ENCODE peak calls at places on chromosomes 3 and 15, in four cellular contexts. F, H, X and Y are unnamed samples.

GRCh38 chr3:42749753-42750231 is 23.3 kb downstream of the CCDC13 start:
- DNase-seq in F (no peak), H (no peak), X (no peak), Y (peak)

GRCh38 chr3:69710153-69710977 is 28.9 kb upstream of the MITF start:
- DNase-seq in F (no peak), H (no peak), X (peak), Y (no peak)

GRCh38 chr3:103950676-103951075 is 1416.0 kb upstream of the ALCAM start:
- DNase-seq in F (no peak), H (no peak), X (no peak), Y (no peak)

GRCh38 chr3:108804437-108804836 is 18.1 kb upstream of the TRAT1 start:
- DNase-seq in F (no peak), H (no peak), X (no peak), Y (no peak)

GRCh38 chr3:171803044-171803443 is 7.2 kb downstream of the PLD1 start:
- DNase-seq in F (no peak), H (no peak), X (no peak), Y (no peak)

GRCh38 chr3:10495003-10495402 is 10.4 kb downstream of the ATP2B2 start:
- DNase-seq in F (no peak), H (peak), X (peak), Y (no peak)

GRCh38 chr15:58448331-58448730 is 16.5 kb downstream of the LIPC start:
- DNase-seq in F (no peak), H (no peak), X (no peak), Y (no peak)

GRCh38 chr15:86275361-86275760 is 195.7 kb downstream of the AGBL1 start:
- DNase-seq in F (no peak), H (no peak), X (no peak), Y (no peak)

GRCh38 chr3:178385280-178385952 is 150.8 kb upstream of the KCNMB2 start:
- DNase-seq in F (no peak), H (no peak), X (peak), Y (peak)

GRCh38 chr3:64685800-64686445 is 1.9 kb downstream of the ADAMTS9 start:
- DNase-seq in F (peak), H (peak), X (peak), Y (no peak)

GRCh38 chr15:79494963-79495362 is 62.8 kb downstream of the MINAR1 start:
- DNase-seq in F (no peak), H (no peak), X (no peak), Y (no peak)

GRCh38 chr3:52218953-52219650 is 6.3 kb downstream of the TLR9 start:
- DNase-seq in F (peak), H (peak), X (no peak), Y (no peak)

GRCh38 chr3:123489400-123490004 is 40.6 kb upstream of the ADCY5 start:
- DNase-seq in F (peak), H (peak), X (peak), Y (peak)

GRCh38 chr3:31466016-31466415 is 66.7 kb upstream of the STT3B start:
- DNase-seq in F (no peak), H (no peak), X (peak), Y (no peak)

GRCh38 chr15:57607570-57608000 is 15.9 kb downstream of the MYZAP start:
- DNase-seq in F (peak), H (no peak), X (peak), Y (no peak)

GRCh38 chr3:9690451-9691450 is 12.9 kb upstream of the CPNE9 start:
- DNase-seq in F (no peak), H (no peak), X (peak), Y (peak)

GRCh38 chr15:48682949-48683651 is 37.6 kb upstream of the FBN1 start:
- DNase-seq in F (no peak), H (peak), X (peak), Y (no peak)

GRCh38 chr15:49863431-49864205 is 242.8 kb downstream of the DTWD1 start:
- DNase-seq in F (no peak), H (no peak), X (no peak), Y (no peak)

GRCh38 chr3:354433-354832 is 157.9 kb downstream of the CHL1 start:
- DNase-seq in F (no peak), H (no peak), X (peak), Y (peak)

GRCh38 chr3:107627962-107628542 is 105.3 kb downstream of the BBX start:
- DNase-seq in F (no peak), H (no peak), X (no peak), Y (no peak)

GRCh38 chr3:79032686-79033318 is 735.0 kb downstream of the ROBO1 start:
- DNase-seq in F (no peak), H (no peak), X (peak), Y (peak)

GRCh38 chr15:64013179-64014043 is 32.9 kb downstream of the DAPK2 start:
- DNase-seq in F (no peak), H (no peak), X (no peak), Y (no peak)

GRCh38 chr3:156356537-156357363 is 198.2 kb downstream of the SSR3 start:
- DNase-seq in F (no peak), H (no peak), X (no peak), Y (no peak)

GRCh38 chr3:481680-482079 is 285.1 kb downstream of the CHL1 start:
- DNase-seq in F (no peak), H (no peak), X (no peak), Y (peak)

GRCh38 chr15:39286706-39287105 is 294.2 kb upstream of the THBS1 start:
- DNase-seq in F (no peak), H (no peak), X (no peak), Y (no peak)

GRCh38 chr3:171240504-171240835 is 213.9 kb upstream of the SLC2A2 start:
- DNase-seq in F (no peak), H (no peak), X (no peak), Y (no peak)

GRCh38 chr3:8324727-8325126 is 176.9 kb upstream of the LMCD1 start:
- DNase-seq in F (no peak), H (no peak), X (peak), Y (peak)

GRCh38 chr3:159480046-159480445 is 508.6 kb upstream of the IL12A start:
- DNase-seq in F (no peak), H (no peak), X (no peak), Y (no peak)

GRCh38 chr15:39230205-39230916 is 350.5 kb upstream of the THBS1 start:
- DNase-seq in F (no peak), H (no peak), X (peak), Y (no peak)

GRCh38 chr3:176953106-176954080 is 243.9 kb downstream of the TBL1XR1 start:
- DNase-seq in F (no peak), H (peak), X (peak), Y (no peak)

GRCh38 chr15:26453914-26454313 is 319.0 kb downstream of the GABRB3 start:
- DNase-seq in F (no peak), H (no peak), X (no peak), Y (no peak)

GRCh38 chr3:51538115-51538458 is 432 bp upstream of the RAD54L2 start:
- DNase-seq in F (no peak), H (no peak), X (no peak), Y (peak)

GRCh38 chr3:52171577-52172261 is 17.5 kb upstream of the POC1A start:
- DNase-seq in F (no peak), H (no peak), X (peak), Y (no peak)

GRCh38 chr3:141402476-141403171 is 34.3 kb downstream of the ZBTB38 start:
- DNase-seq in F (peak), H (peak), X (peak), Y (peak)

GRCh38 chr3:100257601-100258000 is 3.2 kb upstream of the TBC1D23 start:
- DNase-seq in F (no peak), H (no peak), X (no peak), Y (no peak)

GRCh38 chr3:73784647-73785420 is 160.1 kb upstream of the PDZRN3 start:
- DNase-seq in F (no peak), H (no peak), X (no peak), Y (no peak)

GRCh38 chr15:55250392-55250791 is 39.2 kb downstream of the RAB27A start:
- DNase-seq in F (no peak), H (no peak), X (no peak), Y (no peak)

GRCh38 chr3:139199421-139200010 is 144.3 kb upstream of the MRPS22 start:
- DNase-seq in F (no peak), H (no peak), X (no peak), Y (peak)

GRCh38 chr3:193665370-193665989 is 72.5 kb downstream of the OPA1 start:
- DNase-seq in F (no peak), H (no peak), X (no peak), Y (peak)
- TF ChIP-seq CTCF in F (peak), H (peak), X (peak), Y (no peak)

DNA sequence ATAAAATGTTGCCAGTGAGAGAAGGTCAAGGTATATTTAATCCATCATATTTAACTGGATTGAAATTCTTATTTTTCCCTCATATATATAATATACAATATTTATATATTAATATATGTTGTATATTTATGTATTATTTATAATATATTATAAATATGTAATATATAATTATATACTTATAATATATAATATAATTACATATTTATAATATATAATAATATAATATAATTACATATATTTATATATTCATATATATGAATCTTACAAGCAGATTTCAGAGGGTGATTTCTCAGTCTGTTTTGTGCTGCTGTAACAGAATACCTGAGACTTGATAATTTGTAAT is 52.7 kb upstream of the TLE3 start:
- DNase-seq in F (no peak), H (no peak), X (no peak), Y (no peak)
- TF ChIP-seq CTCF in F (no peak), H (no peak), X (no peak), Y (no peak)

GRCh38 chr15:66007663-66008262 is 138.5 kb downstream of the RAB11A start:
- DNase-seq in F (no peak), H (no peak), X (no peak), Y (peak)
- TF ChIP-seq CTCF in F (no peak), H (no peak), X (no peak), Y (peak)

DNA sequence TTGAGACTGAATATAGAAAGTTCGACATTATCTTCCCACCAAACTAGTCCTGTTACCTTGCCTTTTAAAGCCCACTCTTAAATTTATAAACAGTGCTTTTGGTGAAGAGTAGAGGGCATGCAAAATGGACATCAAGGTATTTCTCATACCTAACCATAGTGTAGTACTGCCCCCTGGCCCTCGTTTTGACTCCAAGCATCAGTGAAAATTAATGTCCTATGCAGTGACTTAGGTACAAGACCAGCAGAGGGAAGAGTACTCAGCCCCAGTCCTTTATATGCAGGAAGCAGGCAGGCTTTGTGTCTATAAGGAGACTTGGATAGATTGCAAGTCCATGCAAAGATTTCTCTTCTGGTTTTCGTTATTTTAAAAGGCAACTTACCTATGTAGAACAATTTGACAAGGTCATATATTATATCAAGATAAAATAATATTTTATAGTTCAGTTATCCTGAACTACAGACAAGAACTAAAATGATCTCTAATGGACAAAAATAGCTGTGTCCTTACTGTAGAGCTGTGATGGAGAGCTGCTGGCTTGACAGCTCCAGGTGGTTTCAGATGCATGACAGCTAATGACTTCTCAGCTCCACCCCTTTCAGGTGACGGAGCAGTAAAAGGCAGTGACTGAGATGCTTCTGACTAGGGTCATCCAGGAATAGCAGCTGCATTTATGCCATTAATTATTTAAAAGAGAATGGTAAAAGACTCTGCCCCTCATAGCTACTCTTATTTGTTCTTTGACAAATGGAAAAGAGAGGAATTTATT is 646.1 kb downstream of the SQOR start:
- DNase-seq in F (no peak), H (no peak), X (no peak), Y (no peak)
- TF ChIP-seq CTCF in F (no peak), H (peak), X (no peak), Y (no peak)

GRCh38 chr3:39288300-39288808 is 8.5 kb upstream of the CX3CR1 start:
- DNase-seq in F (peak), H (peak), X (peak), Y (peak)
- TF ChIP-seq CTCF in F (peak), H (peak), X (peak), Y (peak)

DNA sequence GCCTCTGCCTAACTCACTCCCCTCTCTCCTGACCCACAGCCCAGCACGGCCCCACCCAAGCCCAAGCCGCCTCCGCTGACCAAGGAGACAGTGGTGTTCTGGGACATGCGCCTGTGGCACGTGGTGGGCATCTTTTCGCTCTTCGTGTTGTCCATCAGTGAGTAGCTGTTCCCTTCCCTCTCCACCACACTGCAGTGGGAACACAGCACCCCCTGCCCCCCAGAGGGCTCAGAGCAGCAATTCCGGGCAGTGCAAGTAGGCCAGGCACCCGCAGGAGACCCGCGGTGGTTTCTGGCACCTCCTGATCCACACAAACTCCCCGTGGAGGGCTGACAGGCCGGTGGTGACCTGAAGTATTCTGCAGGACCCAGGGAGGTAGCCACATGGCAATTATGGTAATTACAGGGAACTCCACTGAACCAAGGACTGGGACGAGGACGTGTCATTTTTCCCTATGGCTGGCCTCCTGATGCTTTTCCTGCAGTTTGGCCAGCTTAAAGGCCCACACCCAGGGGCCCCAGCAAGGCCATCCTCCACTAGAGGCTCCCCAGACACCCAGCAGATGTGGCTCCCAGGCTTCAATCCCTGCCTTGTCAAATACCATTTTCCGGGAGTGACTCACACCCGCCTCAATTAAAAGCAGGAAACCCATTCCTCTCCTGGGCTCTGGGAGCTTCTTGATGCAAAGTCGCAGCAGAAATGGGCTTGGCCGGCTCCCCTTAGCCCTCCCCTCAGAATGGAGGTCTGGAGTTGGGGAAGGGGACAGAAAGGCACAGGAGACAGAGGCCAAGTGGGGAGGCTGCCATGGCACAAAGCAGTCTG is 4.8 kb downstream of the TMIE start:
- DNase-seq in F (peak), H (peak), X (peak), Y (no peak)
- TF ChIP-seq CTCF in F (no peak), H (no peak), X (peak), Y (no peak)